ENCODE peak calls at places on chromosomes 3 and 15, in six cellular contexts. M is heart right ventricle; G is tibial nerve; H is CD4-positive, alpha-beta memory T cell; R is tibial artery; P is effector memory CD4-positive, alpha-beta T cell. V is an unnamed sample. For H3K4me1, the result is how much of the 10 kb centered on the place peaks cover.

GRCh38 chr15:64883097-64883581 is 28.6 kb upstream of the ANKDD1A start:
- DNase-seq in M (no peak), G (no peak), H (peak), R (no peak), P (no peak), V (no peak)

GRCh38 chr15:31081568-31082250 is 19.8 kb downstream of the TRPM1 start:
- DNase-seq in M (no peak), G (no peak), H (no peak), R (no peak), P (no peak), V (no peak)

GRCh38 chr3:147493666-147494065 is 84.5 kb downstream of the ZIC1 start:
- DNase-seq in M (no peak), G (no peak), H (no peak), R (no peak), P (no peak), V (no peak)

GRCh38 chr3:194395767-194396527 is 3.1 kb downstream of the GP5 start:
- DNase-seq in M (no peak), G (peak), H (peak), R (peak), P (no peak), V (no peak)

GRCh38 chr3:150078983-150079739 is 108.5 kb upstream of the PFN2 start:
- DNase-seq in M (no peak), G (no peak), H (no peak), R (no peak), P (no peak), V (no peak)

GRCh38 chr15:77503240-77503639 is 82.6 kb downstream of the HMG20A start:
- DNase-seq in M (no peak), G (no peak), H (no peak), R (no peak), P (no peak), V (no peak)

GRCh38 chr15:80787238-80787805 is 8.2 kb downstream of the CEMIP start:
- DNase-seq in M (no peak), G (no peak), H (no peak), R (no peak), P (no peak), V (no peak)

GRCh38 chr15:35925634-35926380 is 379.8 kb upstream of the DPH6 start:
- DNase-seq in M (no peak), G (no peak), H (no peak), R (no peak), P (no peak), V (no peak)

GRCh38 chr15:34647569-34648334 is 64.3 kb upstream of the GOLGA8B start:
- DNase-seq in M (no peak), G (peak), H (no peak), R (no peak), P (no peak), V (no peak)

GRCh38 chr3:165874663-165875489 is 37.7 kb upstream of the BCHE start:
- DNase-seq in M (no peak), G (no peak), H (no peak), R (no peak), P (no peak), V (no peak)

GRCh38 chr3:9387322-9387655 is 10.1 kb upstream of the SETD5 start:
- DNase-seq in M (no peak), G (no peak), H (no peak), R (no peak), P (no peak), V (no peak)

GRCh38 chr15:40115670-40116093 is 7.0 kb upstream of the BMF start:
- DNase-seq in M (peak), G (peak), H (no peak), R (peak), P (no peak), V (no peak)

GRCh38 chr3:137763594-137763938 is 549 bp upstream of the SOX14 start:
- DNase-seq in M (no peak), G (no peak), H (no peak), R (no peak), P (no peak), V (no peak)
- H3K4me3 ChIP-seq in M (peak), G (no peak), H (no peak), R (peak), P (no peak), V (peak)

DNA sequence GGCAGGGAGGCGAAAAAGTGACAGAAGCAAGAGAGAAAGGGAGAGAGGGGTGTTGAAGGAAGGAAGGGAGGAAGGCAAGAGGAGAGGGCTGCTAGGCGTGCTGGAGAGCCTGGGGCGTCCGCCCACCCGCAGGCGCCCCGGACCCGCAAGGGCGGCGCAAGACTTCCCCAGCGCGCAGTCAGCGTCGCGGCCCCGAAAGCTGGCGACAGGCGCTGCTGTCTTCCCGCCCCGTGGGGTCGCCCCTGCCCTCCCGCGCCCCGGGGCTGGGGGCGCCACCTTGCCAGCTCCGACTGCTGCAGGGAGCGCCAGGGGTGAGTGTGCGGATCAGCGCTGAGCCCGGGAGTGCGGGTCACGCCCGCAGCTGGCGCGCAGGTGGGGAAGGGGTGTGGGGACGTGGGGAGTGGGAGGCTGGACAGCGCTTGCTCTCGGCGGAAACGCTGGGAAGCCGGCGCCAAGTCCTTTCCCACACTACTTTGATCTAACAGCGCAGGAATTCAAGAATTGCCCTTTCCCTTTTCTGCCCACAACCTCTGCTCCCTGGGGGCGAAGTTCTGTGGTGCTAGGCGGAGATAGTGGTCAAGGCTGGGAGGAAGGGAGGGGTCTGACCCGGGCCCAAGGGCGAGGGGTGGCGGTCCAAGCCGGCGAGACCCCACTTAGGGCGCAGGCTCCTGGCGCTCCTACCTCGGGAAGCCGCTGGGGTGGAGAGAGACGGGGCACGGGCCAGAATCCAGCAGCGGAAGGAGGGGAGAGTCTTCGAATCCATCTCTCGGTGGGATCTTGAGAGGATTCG is 266.1 kb downstream of the CGGBP1 start:
- DNase-seq in M (peak), G (no peak), H (no peak), R (no peak), P (no peak), V (no peak)
- H3K27ac ChIP-seq in M (peak), G (no peak), H (no peak), R (no peak), P (no peak), V (no peak)

GRCh38 chr3:111738238-111738637 is 120.8 kb upstream of the PHLDB2 start:
- DNase-seq in M (no peak), G (no peak), H (no peak), R (no peak), P (no peak), V (no peak)

GRCh38 chr3:111739241-111739952 is 119.7 kb upstream of the PHLDB2 start:
- DNase-seq in M (peak), G (no peak), H (no peak), R (peak), P (no peak), V (no peak)

GRCh38 chr3:111737056-111737711 is 121.9 kb upstream of the PHLDB2 start:
- DNase-seq in M (peak), G (no peak), H (no peak), R (peak), P (no peak), V (no peak)

GRCh38 chr3:111737712-111738097 is 121.4 kb upstream of the PHLDB2 start:
- DNase-seq in M (no peak), G (peak), H (no peak), R (peak), P (no peak), V (no peak)

DNA sequence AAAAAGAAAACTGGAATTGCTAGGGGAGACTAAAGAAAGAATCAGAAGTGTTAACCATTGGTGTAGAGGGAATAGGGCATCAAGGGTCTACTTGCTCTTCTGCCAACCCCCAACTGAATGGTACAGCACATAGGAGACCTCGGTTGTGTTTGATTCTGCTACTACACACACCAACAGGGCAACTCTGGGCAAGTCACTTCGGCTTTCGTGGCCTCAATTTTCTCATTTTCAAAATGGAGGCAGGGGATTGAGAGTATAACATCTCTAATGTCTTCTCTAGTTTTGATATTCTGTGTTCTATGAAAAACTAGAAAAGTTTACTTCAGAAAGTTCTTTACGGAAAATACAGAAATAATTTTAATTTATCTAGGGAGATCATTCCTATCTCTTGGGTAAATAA is 120.3 kb upstream of the PHLDB2 start:
- DNase-seq in M (no peak), G (no peak), H (no peak), R (no peak), P (no peak), V (no peak)
- H3K4me1 ChIP-seq in M (half or more), G (under half), H (under half), R (under half), P (under half), V (under half)

GRCh38 chr3:72169120-72169519 is 384.2 kb upstream of the PROK2 start:
- DNase-seq in M (no peak), G (no peak), H (no peak), R (no peak), P (no peak), V (no peak)

GRCh38 chr3:72169561-72170472 is 384.9 kb upstream of the PROK2 start:
- DNase-seq in M (no peak), G (no peak), H (no peak), R (no peak), P (no peak), V (no peak)

GRCh38 chr3:72171461-72171860 is 386.5 kb upstream of the PROK2 start:
- DNase-seq in M (no peak), G (peak), H (no peak), R (no peak), P (no peak), V (no peak)

GRCh38 chr3:72174043-72174442 is 389.1 kb upstream of the PROK2 start:
- DNase-seq in M (no peak), G (no peak), H (no peak), R (no peak), P (no peak), V (no peak)

DNA sequence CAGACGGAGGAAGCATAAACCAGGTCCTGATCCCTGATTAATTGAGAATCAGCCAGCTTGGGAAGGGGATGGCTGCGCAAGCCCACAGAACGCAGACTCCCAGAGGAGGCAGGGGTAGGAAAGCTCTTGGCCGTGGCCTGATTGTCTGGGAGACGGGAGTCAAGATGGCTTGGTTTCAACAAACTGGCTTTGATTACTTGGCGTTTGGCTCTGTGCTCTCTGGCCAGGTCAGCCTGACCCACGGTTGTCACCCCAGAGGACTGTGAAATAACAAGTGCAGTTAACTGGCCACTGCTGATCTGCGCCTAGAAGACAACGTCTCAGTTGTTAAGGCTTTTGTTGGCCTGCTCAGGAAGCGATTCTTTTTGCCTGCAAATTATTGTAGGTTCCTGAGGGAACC is 387.0 kb upstream of the PROK2 start:
- DNase-seq in M (peak), G (peak), H (no peak), R (peak), P (no peak), V (peak)
- H3K4me3 ChIP-seq in M (no peak), G (no peak), H (no peak), R (peak), P (no peak), V (peak)

DNA sequence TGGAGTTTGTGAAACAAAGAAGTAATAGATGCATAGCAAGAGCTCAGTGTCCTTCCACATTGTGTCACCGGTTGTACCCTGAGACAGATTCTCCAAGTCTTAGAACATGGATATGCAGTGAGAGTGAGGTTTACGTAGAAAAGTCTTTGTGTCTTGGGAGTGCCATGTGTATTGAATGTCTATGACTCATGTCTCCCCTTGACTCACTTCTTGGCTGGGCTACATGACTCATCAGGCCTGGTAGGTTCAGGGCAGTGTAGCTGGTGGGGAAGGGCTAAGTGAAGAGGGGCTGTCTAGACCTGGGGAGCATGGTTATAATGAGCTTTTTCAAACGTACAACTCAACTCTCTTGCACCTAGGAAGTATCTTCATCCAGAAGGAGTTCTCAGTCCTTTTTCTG is 167.4 kb downstream of the GAP43 start:
- DNase-seq in M (no peak), G (no peak), H (no peak), R (no peak), P (peak), V (no peak)
- H3K27ac ChIP-seq in M (no peak), G (no peak), H (no peak), R (no peak), P (no peak), V (no peak)

GRCh38 chr3:184811034-184811433 is 932 bp upstream of the VPS8 start:
- DNase-seq in M (no peak), G (no peak), H (no peak), R (no peak), P (no peak), V (no peak)

GRCh38 chr3:184806567-184807271 is 5.2 kb upstream of the VPS8 start:
- DNase-seq in M (no peak), G (no peak), H (no peak), R (no peak), P (no peak), V (no peak)

GRCh38 chr3:184805351-184806038 is 6.5 kb upstream of the VPS8 start:
- DNase-seq in M (no peak), G (no peak), H (no peak), R (no peak), P (no peak), V (no peak)

GRCh38 chr3:184807549-184807948 is 4.4 kb upstream of the VPS8 start:
- DNase-seq in M (no peak), G (no peak), H (no peak), R (no peak), P (no peak), V (no peak)

DNA sequence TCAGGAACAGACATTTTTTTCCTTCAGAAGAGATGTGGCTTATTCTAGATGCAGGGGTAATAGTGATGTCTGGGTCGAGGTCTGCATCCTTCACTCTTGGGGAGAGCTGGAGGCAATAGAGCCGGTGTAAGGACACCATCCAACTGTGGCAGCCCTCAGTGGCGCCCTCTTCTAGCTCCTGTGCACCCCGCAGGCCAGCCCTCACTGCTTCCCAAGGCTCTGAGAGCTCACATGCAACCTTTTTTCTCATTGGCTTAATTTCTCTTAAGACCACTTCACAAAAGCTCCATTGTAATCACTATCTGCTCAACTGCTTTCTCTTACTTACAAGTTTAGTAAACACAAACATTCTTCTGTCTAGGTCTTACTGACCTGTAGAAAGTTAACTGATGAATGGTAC is 3.9 kb upstream of the VPS8 start:
- DNase-seq in M (no peak), G (no peak), H (no peak), R (no peak), P (no peak), V (no peak)
- H3K4me1 ChIP-seq in M (under half), G (under half), H (under half), R (under half), P (under half), V (under half)